ENCODE peak calls at places on chromosomes 3 and 15, in five cellular contexts. I, D, H, L and A are unnamed samples.

GRCh38 chr3:24503499-24504176 is 9.0 kb upstream of the THRB start:
- DNase-seq in I (no peak), D (no peak), H (no peak), L (no peak), A (no peak)

GRCh38 chr3:45984331-45985312 is 11.0 kb downstream of the FYCO1 start:
- DNase-seq in I (no peak), D (no peak), H (no peak), L (no peak), A (no peak)

GRCh38 chr3:42505849-42506410 is 3.5 kb downstream of the VIPR1 start:
- DNase-seq in I (no peak), D (no peak), H (no peak), L (peak), A (no peak)

GRCh38 chr3:126389792-126390142 is 4.9 kb upstream of the CFAP100 start:
- DNase-seq in I (no peak), D (peak), H (no peak), L (no peak), A (peak)

GRCh38 chr15:48400086-48400485 is 68.9 kb downstream of the DUT start:
- DNase-seq in I (no peak), D (no peak), H (no peak), L (peak), A (no peak)

GRCh38 chr15:68464451-68465090 is 32.6 kb upstream of the ITGA11 start:
- DNase-seq in I (no peak), D (no peak), H (no peak), L (peak), A (no peak)

GRCh38 chr15:93479679-93480078 is 390.7 kb upstream of the RGMA start:
- DNase-seq in I (no peak), D (no peak), H (no peak), L (peak), A (no peak)

GRCh38 chr3:19931767-19932188 is 2.2 kb downstream of the EFHB start:
- DNase-seq in I (no peak), D (peak), H (no peak), L (no peak), A (peak)

GRCh38 chr15:59105839-59106238 is 893 bp downstream of the CCNB2 start:
- DNase-seq in I (peak), D (peak), H (no peak), L (no peak), A (no peak)

GRCh38 chr15:89732451-89733172 is 18.4 kb downstream of the MESP1 start:
- DNase-seq in I (no peak), D (no peak), H (no peak), L (peak), A (no peak)

GRCh38 chr3:194577985-194578905 is 55.0 kb downstream of the TMEM44 start:
- DNase-seq in I (peak), D (peak), H (no peak), L (no peak), A (peak)

GRCh38 chr3:12780776-12781175 is 15.7 kb upstream of the CAND2 start:
- DNase-seq in I (no peak), D (no peak), H (no peak), L (no peak), A (no peak)

GRCh38 chr15:29291067-29291466 is 21.4 kb upstream of the NSMCE3 start:
- DNase-seq in I (no peak), D (no peak), H (no peak), L (no peak), A (no peak)

GRCh38 chr15:74375303-74375693 is 7.9 kb upstream of the CYP11A1 start:
- DNase-seq in I (peak), D (peak), H (peak), L (peak), A (peak)

GRCh38 chr3:8595252-8595934 is 49.2 kb downstream of the SSUH2 start:
- DNase-seq in I (no peak), D (no peak), H (no peak), L (no peak), A (no peak)

GRCh38 chr3:115165266-115165665 is 18.2 kb upstream of the ZBTB20 start:
- DNase-seq in I (no peak), D (no peak), H (no peak), L (no peak), A (no peak)

GRCh38 chr3:115498421-115498820 is 124.9 kb upstream of the GAP43 start:
- DNase-seq in I (no peak), D (no peak), H (no peak), L (no peak), A (no peak)

GRCh38 chr3:60131607-60132006 is 1081.8 kb upstream of the CFAP20DC start:
- DNase-seq in I (no peak), D (no peak), H (no peak), L (no peak), A (no peak)

GRCh38 chr3:70980646-70981031 is 602.9 kb downstream of the FOXP1 start:
- DNase-seq in I (no peak), D (no peak), H (no peak), L (no peak), A (no peak)

GRCh38 chr3:56836276-56837163 is 34.8 kb upstream of the ARHGEF3 start:
- DNase-seq in I (no peak), D (no peak), H (no peak), L (no peak), A (no peak)

GRCh38 chr3:73030073-73030597 is 31.3 kb upstream of the EBLN2 start:
- DNase-seq in I (no peak), D (no peak), H (no peak), L (no peak), A (no peak)

GRCh38 chr3:125440559-125440955 is 65.4 kb upstream of the ZNF148 start:
- DNase-seq in I (no peak), D (peak), H (no peak), L (no peak), A (no peak)

GRCh38 chr15:101827257-101827656 is 15.3 kb downstream of the OR4F15 start:
- DNase-seq in I (no peak), D (no peak), H (no peak), L (no peak), A (no peak)

GRCh38 chr3:15551902-15552301 is 30.4 kb upstream of the COLQ start:
- DNase-seq in I (no peak), D (no peak), H (no peak), L (no peak), A (no peak)

GRCh38 chr3:8460815-8461482 is 40.7 kb upstream of the LMCD1 start:
- DNase-seq in I (no peak), D (no peak), H (no peak), L (no peak), A (no peak)

GRCh38 chr15:33125883-33126535 is 68.5 kb downstream of the FMN1 start:
- DNase-seq in I (no peak), D (no peak), H (no peak), L (no peak), A (no peak)

GRCh38 chr3:12155833-12156232 is 2.9 kb downstream of the TIMP4 start:
- DNase-seq in I (peak), D (peak), H (no peak), L (no peak), A (no peak)

GRCh38 chr3:43753743-43754142 is 63.0 kb downstream of the ABHD5 start:
- DNase-seq in I (no peak), D (no peak), H (no peak), L (no peak), A (no peak)

GRCh38 chr15:75347222-75348033 is 589 bp downstream of the NEIL1 start:
- DNase-seq in I (peak), D (peak), H (peak), L (peak), A (no peak)

GRCh38 chr15:45790325-45790943 is 155.6 kb downstream of the SQOR start:
- DNase-seq in I (peak), D (peak), H (no peak), L (no peak), A (peak)

GRCh38 chr3:16136042-16136441 is 38.4 kb upstream of the GALNT15 start:
- DNase-seq in I (no peak), D (no peak), H (no peak), L (no peak), A (no peak)

GRCh38 chr3:187277129-187277462 is 14.4 kb downstream of the MASP1 start:
- DNase-seq in I (no peak), D (no peak), H (no peak), L (no peak), A (no peak)

GRCh38 chr3:27684302-27684701 is 37.8 kb downstream of the EOMES start:
- DNase-seq in I (no peak), D (no peak), H (no peak), L (no peak), A (no peak)

GRCh38 chr3:65979152-65979551 is 59.6 kb downstream of the MAGI1 start:
- DNase-seq in I (no peak), D (no peak), H (no peak), L (no peak), A (no peak)

GRCh38 chr15:83582386-83582785 is 71.5 kb upstream of the ADAMTSL3 start:
- DNase-seq in I (no peak), D (no peak), H (no peak), L (no peak), A (no peak)

GRCh38 chr3:39412668-39413260 is 6.2 kb downstream of the RPSA start:
- DNase-seq in I (no peak), D (no peak), H (no peak), L (no peak), A (no peak)
- TF ChIP-seq POLR2A in I (no peak), D (peak), H (no peak), L (no peak), A (no peak)

GRCh38 chr15:40879609-40880008 is 5.6 kb upstream of the RHOV start:
- DNase-seq in I (no peak), D (peak), H (no peak), L (no peak), A (no peak)

GRCh38 chr15:40877691-40878090 is 3.7 kb upstream of the RHOV start:
- DNase-seq in I (no peak), D (no peak), H (no peak), L (no peak), A (no peak)

GRCh38 chr15:40881351-40881750 is 7.3 kb upstream of the RHOV start:
- DNase-seq in I (no peak), D (no peak), H (no peak), L (no peak), A (no peak)

GRCh38 chr15:40875996-40876740 is 2.1 kb upstream of the RHOV start:
- DNase-seq in I (no peak), D (no peak), H (no peak), L (no peak), A (no peak)

GRCh38 chr15:40878785-40879184 is 4.8 kb upstream of the RHOV start:
- DNase-seq in I (no peak), D (peak), H (no peak), L (no peak), A (peak)
- TF ChIP-seq POLR2A in I (no peak), D (no peak), H (no peak), L (no peak), A (no peak)

GRCh38 chr3:159765025-159765859 is 223.4 kb upstream of the IL12A start:
- DNase-seq in I (peak), D (no peak), H (no peak), L (peak), A (no peak)
- TF ChIP-seq POLR2A in I (peak), D (no peak), H (no peak), L (no peak), A (no peak)

DNA sequence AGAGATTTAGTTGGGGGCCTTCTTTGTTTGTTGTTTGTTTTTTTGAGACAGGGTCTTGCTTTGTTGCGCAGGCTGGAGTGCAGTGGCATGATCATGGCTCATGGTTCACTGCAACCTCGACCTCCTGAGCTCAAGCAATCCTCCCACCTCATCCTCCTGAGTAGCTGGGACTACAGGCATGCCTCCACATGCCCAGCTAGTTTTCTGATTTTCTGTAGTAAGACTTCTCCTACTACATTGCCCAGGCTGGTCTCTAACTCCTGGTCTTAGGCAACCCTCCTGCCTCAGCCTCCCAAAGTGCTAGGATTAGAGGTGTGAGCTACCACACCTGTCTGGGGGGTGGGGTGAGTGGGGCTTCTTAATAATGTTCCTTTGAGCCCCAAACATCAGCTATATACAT is 148.3 kb upstream of the ADAMTS9 start:
- DNase-seq in I (no peak), D (no peak), H (no peak), L (no peak), A (no peak)
- TF ChIP-seq POLR2A in I (no peak), D (no peak), H (no peak), L (no peak), A (no peak)

DNA sequence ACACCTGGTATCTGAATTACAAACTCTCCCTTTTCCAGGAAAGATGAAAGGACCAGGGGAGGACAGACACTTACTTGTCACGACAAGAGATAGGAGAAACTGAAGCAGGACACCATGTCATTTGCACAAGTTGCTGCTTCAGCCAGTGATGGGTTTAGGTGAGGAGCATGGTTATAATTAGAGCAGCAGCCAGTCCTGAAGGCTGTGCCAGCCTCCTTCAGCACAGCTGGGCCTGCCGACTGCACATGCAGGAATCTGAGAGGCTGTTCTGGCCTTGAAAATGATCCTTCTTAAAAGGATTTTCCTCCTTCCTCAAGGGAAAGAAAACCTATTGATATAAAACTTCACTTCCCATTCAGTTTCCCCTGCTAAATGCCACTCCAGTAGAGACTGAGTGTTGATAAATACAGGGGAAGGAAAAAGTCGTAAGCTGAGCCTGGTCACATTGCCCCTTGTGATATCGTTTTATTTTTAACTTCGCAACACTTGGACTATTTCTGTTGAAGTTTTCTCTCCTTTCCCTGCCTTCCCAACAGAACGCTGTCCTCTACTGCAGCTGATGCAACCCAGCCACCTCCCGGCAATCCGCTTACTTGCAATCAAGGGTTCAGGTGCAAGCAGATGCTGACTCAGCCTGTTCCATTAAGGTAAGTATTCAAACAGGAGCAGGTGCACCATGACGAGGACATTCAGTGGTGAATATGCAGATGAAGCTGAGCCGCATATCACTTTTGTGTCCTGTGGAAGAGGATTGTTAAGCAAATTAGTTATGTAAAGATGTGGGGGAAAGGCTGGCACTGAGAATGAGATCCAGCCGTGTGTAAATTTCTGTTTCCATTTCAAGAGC is at the start of gene FBXO40:
- DNase-seq in I (no peak), D (peak), H (peak), L (no peak), A (no peak)
- TF ChIP-seq POLR2A in I (no peak), D (no peak), H (no peak), L (no peak), A (no peak)

GRCh38 chr15:26438316-26438715 is 334.6 kb downstream of the GABRB3 start:
- DNase-seq in I (no peak), D (no peak), H (no peak), L (no peak), A (no peak)

GRCh38 chr15:26442680-26443079 is 330.2 kb downstream of the GABRB3 start:
- DNase-seq in I (no peak), D (no peak), H (no peak), L (no peak), A (no peak)

GRCh38 chr15:26443321-26443720 is 329.5 kb downstream of the GABRB3 start:
- DNase-seq in I (no peak), D (no peak), H (no peak), L (no peak), A (no peak)

GRCh38 chr15:26438718-26439117 is 334.1 kb downstream of the GABRB3 start:
- DNase-seq in I (no peak), D (no peak), H (no peak), L (no peak), A (no peak)

GRCh38 chr15:26439681-26440080 is 333.2 kb downstream of the GABRB3 start:
- DNase-seq in I (no peak), D (no peak), H (no peak), L (no peak), A (no peak)
- TF ChIP-seq POLR2A in I (no peak), D (no peak), H (no peak), L (no peak), A (no peak)

GRCh38 chr3:133476971-133477375 is 77.1 kb downstream of the BFSP2 start:
- DNase-seq in I (no peak), D (no peak), H (no peak), L (no peak), A (no peak)

GRCh38 chr3:133479401-133479800 is 79.5 kb downstream of the BFSP2 start:
- DNase-seq in I (no peak), D (no peak), H (no peak), L (no peak), A (no peak)

GRCh38 chr3:133478624-133479023 is 78.8 kb downstream of the BFSP2 start:
- DNase-seq in I (no peak), D (no peak), H (no peak), L (no peak), A (no peak)

GRCh38 chr3:133475245-133476010 is 75.6 kb downstream of the BFSP2 start:
- DNase-seq in I (no peak), D (no peak), H (peak), L (no peak), A (no peak)

GRCh38 chr3:133477497-133477896 is 77.6 kb downstream of the BFSP2 start:
- DNase-seq in I (no peak), D (no peak), H (no peak), L (no peak), A (no peak)
- TF ChIP-seq POLR2A in I (no peak), D (no peak), H (no peak), L (no peak), A (no peak)